ENCODE peak calls at places on chromosomes 4 and X, in four cellular contexts. K, H, B and M are unnamed samples.

GRCh38 chrX:13750204-13750603 is 15.7 kb downstream of the OFD1 start:
- DNase-seq in K (no peak), H (peak), B (peak), M (no peak)

GRCh38 chrX:136941396-136942337 is 61.1 kb upstream of the RBMX start:
- DNase-seq in H (no peak), K (no peak), B (no peak), M (no peak)

GRCh38 chrX:1323315-1323714 is 13.3 kb upstream of the IL3RA start:
- DNase-seq in B (peak), K (no peak), H (peak), M (peak)

GRCh38 chr4:183443609-183444148 is 757 bp upstream of the CDKN2AIP start:
- DNase-seq in K (no peak), H (peak), B (peak), M (no peak)

GRCh38 chrX:16722481-16722880 is 3.1 kb downstream of the SYAP1 start:
- DNase-seq in K (no peak), B (no peak), H (no peak), M (no peak)

GRCh38 chrX:103585421-103586313 is at the start of gene TCEAL4:
- DNase-seq in B (peak), K (peak), H (peak), M (peak)

GRCh38 chr4:71604785-71605184 is 179.1 kb downstream of the GC start:
- DNase-seq in H (no peak), K (no peak), B (no peak), M (no peak)

GRCh38 chr4:139534287-139534950 is 21.6 kb downstream of the SETD7 start:
- DNase-seq in B (no peak), K (no peak), H (no peak), M (no peak)

GRCh38 chr4:65089666-65090065 is 580.6 kb downstream of the EPHA5 start:
- DNase-seq in H (peak), K (no peak), B (no peak), M (no peak)

GRCh38 chrX:17592117-17592516 is 145.2 kb upstream of the SCML1 start:
- DNase-seq in K (no peak), H (peak), B (no peak), M (no peak)

GRCh38 chr4:98955229-98955628 is 26.3 kb upstream of the EIF4E start:
- DNase-seq in K (no peak), H (no peak), B (no peak), M (no peak)

GRCh38 chrX:88613338-88613737 is 133.7 kb upstream of the CPXCR1 start:
- DNase-seq in H (peak), K (no peak), B (peak), M (no peak)

GRCh38 chr4:184851200-184851541 is 25.4 kb upstream of the ACSL1 start:
- DNase-seq in B (no peak), K (no peak), H (no peak), M (peak)

GRCh38 chr4:24477919-24478318 is 106.4 kb downstream of the DHX15 start:
- DNase-seq in H (peak), K (no peak), B (peak), M (no peak)

GRCh38 chr4:6229095-6229494 is 28.7 kb upstream of the JAKMIP1 start:
- DNase-seq in H (no peak), K (no peak), B (no peak), M (no peak)

GRCh38 chrX:154380787-154381186 is 1.7 kb downstream of the EMD start:
- DNase-seq in H (no peak), B (no peak), K (no peak), M (no peak)

GRCh38 chr4:183563874-183564273 is 59.0 kb downstream of the ING2 start:
- DNase-seq in H (no peak), B (no peak), K (no peak), M (no peak)

DNA sequence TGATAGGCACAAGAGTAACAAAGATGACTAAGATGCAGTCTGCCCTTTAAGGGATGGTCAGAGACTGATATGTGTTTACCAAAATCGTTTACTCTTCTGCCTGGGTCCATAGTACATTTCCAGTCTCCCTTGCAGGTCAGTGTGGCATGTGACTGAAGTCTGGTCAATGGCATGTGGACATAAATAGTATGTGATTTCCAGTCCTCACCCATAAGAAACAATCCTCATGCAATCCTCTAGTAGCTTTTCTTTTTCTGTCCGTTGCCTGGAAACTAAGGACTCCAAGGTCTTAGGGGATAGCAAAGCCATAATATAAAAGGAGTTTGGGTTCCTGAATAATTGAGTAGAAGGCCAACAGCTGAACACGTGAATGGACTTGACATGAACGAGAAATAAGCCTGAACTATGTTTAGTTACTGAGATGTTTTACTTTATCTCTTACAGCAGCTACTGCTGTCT is 1.1 kb downstream of the SLC9B2 start:
- DNase-seq in B (no peak), K (no peak), H (peak), M (no peak)
- TF ChIP-seq POLR2AphosphoS5 in B (no peak), K (no peak), H (no peak), M (no peak)

DNA sequence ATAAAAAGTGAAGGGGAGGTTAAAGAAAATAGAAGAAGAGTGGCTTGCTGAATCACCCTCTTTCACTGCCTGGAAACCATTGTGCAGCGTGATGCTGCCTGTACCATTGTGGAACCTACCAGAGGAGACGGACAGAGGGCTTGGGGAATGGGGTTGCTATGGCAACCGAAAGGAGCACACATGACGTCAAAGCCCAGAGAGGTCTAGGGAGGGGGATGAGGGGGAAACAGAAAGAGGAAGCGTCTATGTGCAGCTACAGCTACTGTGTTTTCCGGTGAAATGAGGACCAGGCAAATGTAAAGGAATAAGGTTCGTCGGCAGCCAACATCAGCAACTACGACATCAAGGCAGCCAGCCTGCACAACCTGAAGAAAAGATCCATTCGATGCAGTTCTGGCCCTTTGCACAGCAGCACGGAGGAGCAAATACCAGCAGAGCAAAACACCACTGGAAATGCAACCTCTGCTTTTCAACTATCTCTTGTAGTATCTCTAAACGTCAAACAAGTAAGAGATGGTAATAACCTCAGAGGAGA is at the start of gene MAPK10:
- DNase-seq in B (peak), K (no peak), H (peak), M (peak)
- TF ChIP-seq POLR2AphosphoS5 in B (no peak), K (peak), H (no peak), M (peak)

GRCh38 chr4:125314676-125315570 is at the start of gene FAT4:
- DNase-seq in H (peak), B (peak), K (peak), M (peak)
- TF ChIP-seq POLR2AphosphoS5 in H (peak), B (no peak), K (peak), M (peak)

GRCh38 chr4:119025916-119026661 is 109.5 kb upstream of the MYOZ2 start:
- DNase-seq in H (no peak), K (no peak), B (no peak), M (peak)
- TF ChIP-seq POLR2AphosphoS5 in H (no peak), K (no peak), B (no peak), M (peak)

GRCh38 chr4:152644130-152644529 is 35.7 kb downstream of the TMEM154 start:
- DNase-seq in H (no peak), K (no peak), B (no peak), M (no peak)

GRCh38 chr4:152640058-152640921 is 39.5 kb downstream of the TMEM154 start:
- DNase-seq in K (no peak), H (peak), B (peak), M (no peak)

DNA sequence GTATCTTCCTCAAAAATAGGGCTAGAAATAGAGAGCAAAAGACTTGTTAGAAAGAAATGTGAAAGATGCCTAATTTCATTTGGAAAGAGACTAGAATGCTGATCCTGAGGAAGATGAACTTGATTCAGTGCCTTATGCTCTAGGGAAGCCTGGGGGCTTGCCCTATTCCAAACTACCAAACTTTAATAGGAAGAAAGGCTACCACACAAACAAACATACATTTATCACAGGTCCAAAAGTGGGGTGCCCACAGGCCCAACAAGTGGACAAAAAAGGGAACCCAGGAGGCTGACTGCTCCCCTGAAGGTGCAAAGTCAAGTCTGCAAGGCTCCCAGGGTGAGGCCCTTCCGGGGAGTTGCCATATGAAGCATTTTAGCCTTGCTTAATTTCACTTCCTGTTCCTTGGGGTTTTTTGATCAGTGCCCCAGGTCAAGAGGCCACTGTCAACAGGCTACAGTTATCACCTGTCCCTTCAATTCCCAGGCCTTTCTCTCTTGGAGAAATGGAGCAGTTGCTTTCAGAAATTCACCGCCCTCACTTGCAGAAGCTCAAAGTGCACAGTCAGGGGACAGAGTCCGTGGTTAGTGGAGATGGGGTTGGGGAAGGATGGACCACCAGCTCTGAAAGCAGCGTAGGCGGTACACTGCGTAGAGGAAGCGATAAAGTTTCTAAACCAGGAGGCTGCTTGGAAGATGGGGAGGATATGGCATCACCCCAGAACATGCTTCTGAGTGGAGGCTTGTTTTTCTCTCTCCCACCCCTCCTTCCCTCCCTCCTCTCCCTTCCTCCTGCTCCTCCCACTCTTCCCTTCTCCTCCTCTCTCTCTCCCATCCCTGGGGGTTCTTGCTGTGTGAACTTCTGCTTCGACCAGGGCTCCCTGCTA is 36.4 kb downstream of the TMEM154 start:
- DNase-seq in K (no peak), B (no peak), H (no peak), M (peak)
- TF ChIP-seq POLR2AphosphoS5 in K (no peak), B (no peak), H (no peak), M (no peak)

GRCh38 chrX:5278908-5279307 is 949.8 kb downstream of the NLGN4X start:
- DNase-seq in H (no peak), B (no peak), K (no peak), M (no peak)
- TF ChIP-seq POLR2AphosphoS5 in H (no peak), B (no peak), K (no peak), M (no peak)